ENCODE peak calls at places on chromosome 6, in five cellular contexts. R is choroid plexus epithelial cell; L is stimulated activated CD8-positive, alpha-beta memory T cell treated with anti-CD3 and anti-CD28 coated beads, Interleukin-12 subunit alpha, Interleukin-12 subunit beta, amount 100 ng/mL, for 1 hour; V is LoVo; D is fibroblast of mammary gland. Z is an unnamed sample.

GRCh38 chr6:140677781-140678528 is 1303.5 kb upstream of the CITED2 start:
- DNase-seq in R (peak), L (no peak), V (no peak), D (no peak), Z (no peak)

GRCh38 chr6:10482636-10483257 is 38.4 kb upstream of the GCNT2 start:
- DNase-seq in R (no peak), L (no peak), V (no peak), D (no peak), Z (no peak)

GRCh38 chr6:36028088-36028886 is 679 bp downstream of the MAPK14 start:
- DNase-seq in R (peak), L (peak), V (peak), D (peak), Z (no peak)

GRCh38 chr6:33840064-33840926 is 36.5 kb upstream of the MLN start:
- DNase-seq in R (peak), L (peak), V (peak), D (peak), Z (peak)

GRCh38 chr6:20252311-20252710 is 40.0 kb upstream of the MBOAT1 start:
- DNase-seq in R (no peak), L (no peak), V (no peak), D (peak), Z (no peak)

GRCh38 chr6:170438402-170438753 is 114.7 kb downstream of the PSMB1 start:
- DNase-seq in R (peak), L (no peak), V (peak), D (peak), Z (no peak)

GRCh38 chr6:87700729-87701675 is 1.0 kb downstream of the AKIRIN2 start:
- DNase-seq in R (peak), L (peak), V (peak), D (peak), Z (peak)

GRCh38 chr6:154606457-154606856 is 96.0 kb upstream of the CNKSR3 start:
- DNase-seq in R (no peak), L (no peak), V (no peak), D (peak), Z (no peak)

GRCh38 chr6:122289721-122290501 is 109.5 kb upstream of the HSF2 start:
- DNase-seq in R (peak), L (no peak), V (no peak), D (peak), Z (no peak)

GRCh38 chr6:110877154-110877564 is 2.6 kb downstream of the AMD1 start:
- DNase-seq in R (peak), L (no peak), V (no peak), D (no peak), Z (no peak)

GRCh38 chr6:100166991-100167390 is 173.0 kb upstream of the MCHR2 start:
- DNase-seq in R (no peak), L (no peak), V (no peak), D (no peak), Z (no peak)

GRCh38 chr6:145809785-145810184 is 4.8 kb downstream of the FBXO30 start:
- DNase-seq in R (peak), L (no peak), V (no peak), D (peak), Z (no peak)

GRCh38 chr6:81766482-81767069 is 14.1 kb upstream of the TENT5A start:
- DNase-seq in R (peak), L (no peak), V (peak), D (peak), Z (no peak)

GRCh38 chr6:84062519-84063154 is 29.1 kb downstream of the MRAP2 start:
- DNase-seq in R (no peak), L (no peak), V (no peak), D (no peak), Z (no peak)